ENCODE peak calls at places on chromosomes 2 and 18, in seven cellular contexts. S is HCT116; O is left ventricle myocardium inferior; U is kidney epithelial cell; B is testis; T is CD8-positive, alpha-beta memory T cell; N is colonic mucosa. F is an unnamed sample. For H3K27me3 and H3K36me3, the result is how much of the 10 kb centered on the place peaks cover.

GRCh38 chr2:181553244-181553643 is 96.1 kb downstream of the ITGA4 start:
- DNase-seq in O (no peak), B (no peak), N (no peak), S (no peak), T (no peak), U (no peak), F (no peak)

GRCh38 chr2:167293172-167293781 is 405.0 kb downstream of the XIRP2 start:
- DNase-seq in B (peak), U (no peak), N (peak), T (no peak), O (no peak), S (no peak), F (no peak)

GRCh38 chr2:40844353-40845277 is 392.7 kb upstream of the SLC8A1 start:
- DNase-seq in O (no peak), N (no peak), U (no peak), S (no peak), B (no peak), T (no peak), F (peak)

GRCh38 chr2:197706839-197707207 is 1.7 kb downstream of the MARS2 start:
- DNase-seq in B (no peak), N (no peak), O (no peak), U (no peak), S (no peak), T (no peak), F (no peak)

GRCh38 chr2:74333175-74333574 is 10.0 kb downstream of the SLC4A5 start:
- DNase-seq in N (peak), T (no peak), U (no peak), S (peak), O (no peak), B (peak), F (peak)

GRCh38 chr2:20578895-20579825 is 71.7 kb downstream of the HS1BP3 start:
- DNase-seq in S (peak), B (peak), U (peak), O (peak), N (peak), T (no peak), F (no peak)

GRCh38 chr18:50944245-50944917 is 23.5 kb upstream of the ELAC1 start:
- DNase-seq in T (no peak), B (no peak), O (no peak), N (no peak), U (no peak), S (no peak), F (no peak)

GRCh38 chr2:176388886-176389285 is 119.6 kb downstream of the MTX2 start:
- DNase-seq in O (no peak), T (no peak), B (no peak), U (no peak), N (no peak), S (no peak), F (no peak)

GRCh38 chr18:6884944-6885343 is 155.4 kb downstream of the ARHGAP28 start:
- DNase-seq in S (no peak), N (no peak), U (no peak), O (no peak), B (no peak), T (no peak), F (no peak)

GRCh38 chr2:8028036-8028435 is 653.8 kb upstream of the ID2 start:
- DNase-seq in T (no peak), S (no peak), U (no peak), O (no peak), N (no peak), B (no peak), F (no peak)

GRCh38 chr2:235366390-235366789 is 127.5 kb upstream of the AGAP1 start:
- DNase-seq in O (no peak), U (no peak), T (no peak), B (no peak), S (no peak), N (no peak), F (no peak)

GRCh38 chr2:25078171-25079049 is 36.5 kb downstream of the EFR3B start:
- DNase-seq in B (no peak), U (peak), N (no peak), T (no peak), O (no peak), S (peak), F (no peak)

GRCh38 chr2:216632952-216633615 is at the start of gene IGFBP2:
- DNase-seq in B (peak), N (peak), T (no peak), S (peak), U (no peak), O (peak), F (peak)

GRCh38 chr2:217220228-217221013 is 360.6 kb upstream of the TNP1 start:
- DNase-seq in B (peak), O (no peak), T (no peak), S (no peak), U (no peak), N (no peak), F (no peak)

GRCh38 chr18:58831610-58832009 is 33.1 kb upstream of the ZNF532 start:
- DNase-seq in U (no peak), T (no peak), B (no peak), S (no peak), O (no peak), N (no peak), F (no peak)

GRCh38 chr2:202036601-202037037 is 3.0 kb downstream of the FZD7 start:
- DNase-seq in S (no peak), B (no peak), N (no peak), O (no peak), U (no peak), T (no peak), F (peak)

GRCh38 chr2:202035089-202035940 is 1.7 kb downstream of the FZD7 start:
- DNase-seq in T (no peak), N (peak), S (no peak), B (peak), O (peak), U (no peak), F (peak)

GRCh38 chr2:202037086-202037485 is 3.4 kb downstream of the FZD7 start:
- DNase-seq in O (no peak), B (no peak), N (no peak), S (no peak), T (no peak), U (no peak), F (no peak)

GRCh38 chr2:202034249-202035088 is 814 bp downstream of the FZD7 start:
- DNase-seq in S (no peak), T (no peak), O (peak), U (no peak), N (peak), B (peak), F (peak)

DNA sequence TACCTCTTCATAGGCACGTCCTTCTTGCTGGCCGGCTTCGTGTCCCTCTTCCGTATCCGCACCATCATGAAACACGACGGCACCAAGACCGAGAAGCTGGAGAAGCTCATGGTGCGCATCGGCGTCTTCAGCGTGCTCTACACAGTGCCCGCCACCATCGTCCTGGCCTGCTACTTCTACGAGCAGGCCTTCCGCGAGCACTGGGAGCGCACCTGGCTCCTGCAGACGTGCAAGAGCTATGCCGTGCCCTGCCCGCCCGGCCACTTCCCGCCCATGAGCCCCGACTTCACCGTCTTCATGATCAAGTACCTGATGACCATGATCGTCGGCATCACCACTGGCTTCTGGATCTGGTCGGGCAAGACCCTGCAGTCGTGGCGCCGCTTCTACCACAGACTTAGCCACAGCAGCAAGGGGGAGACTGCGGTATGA is 2.3 kb downstream of the FZD7 start:
- DNase-seq in S (no peak), B (no peak), N (no peak), U (no peak), T (no peak), O (no peak), F (no peak)
- H3K4me3 ChIP-seq in S (no peak), B (peak), N (peak), U (peak), T (no peak), O (peak), F (peak)

DNA sequence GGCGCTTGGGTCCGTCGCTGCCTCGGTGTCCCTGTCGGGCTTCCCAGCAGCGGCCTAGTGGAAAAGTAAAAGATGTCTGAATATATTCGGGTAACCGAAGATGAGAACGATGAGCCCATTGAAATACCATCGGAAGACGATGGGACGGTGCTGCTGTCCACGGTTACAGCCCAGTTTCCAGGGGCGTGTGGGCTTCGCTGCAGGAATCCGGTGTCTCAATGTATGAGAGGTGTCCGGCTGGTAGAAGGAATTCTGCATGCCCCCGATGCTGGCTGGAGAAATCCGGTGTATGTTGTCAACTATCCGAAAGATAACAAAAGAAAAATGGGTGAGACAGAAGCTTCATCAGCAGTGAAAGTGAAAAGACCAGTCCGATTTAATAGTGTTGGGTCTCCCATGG is 8.0 kb downstream of the HES6 start:
- DNase-seq in N (no peak), U (no peak), B (no peak), S (no peak), O (no peak), T (no peak), F (peak)
- H3K27me3 ChIP-seq in N (under half), U (under half), B (under half), S (under half), O (under half), T (under half), F (under half)

GRCh38 chr2:66171530-66171929 is 263.4 kb upstream of the MEIS1 start:
- DNase-seq in T (no peak), S (no peak), N (no peak), U (no peak), O (no peak), B (peak), F (no peak)
- H3K36me3 ChIP-seq in T (under half), S (under half), N (under half), U (under half), O (under half), B (under half), F (under half)

GRCh38 chr18:45838302-45839070 is 13.0 kb downstream of the SIGLEC15 start:
- DNase-seq in U (no peak), O (no peak), S (no peak), N (no peak), T (no peak), B (no peak), F (no peak)
- H3K4me3 ChIP-seq in U (no peak), O (peak), S (no peak), N (peak), T (no peak), B (peak), F (no peak)

GRCh38 chr2:222313816-222314215 is 15.0 kb upstream of the PAX3 start:
- DNase-seq in U (no peak), S (no peak), N (no peak), T (no peak), B (no peak), O (no peak), F (no peak)

GRCh38 chr2:222311978-222312738 is 13.4 kb upstream of the PAX3 start:
- DNase-seq in S (no peak), T (no peak), N (no peak), O (no peak), U (no peak), B (no peak), F (peak)

GRCh38 chr2:222318026-222318711 is 19.4 kb upstream of the PAX3 start:
- DNase-seq in T (no peak), O (peak), B (peak), U (peak), N (peak), S (peak), F (peak)

GRCh38 chr2:222318712-222319575 is 20.1 kb upstream of the PAX3 start:
- DNase-seq in U (no peak), N (peak), O (peak), B (peak), S (no peak), T (no peak), F (peak)

GRCh38 chr2:222315443-222316121 is 16.8 kb upstream of the PAX3 start:
- DNase-seq in T (no peak), O (no peak), U (no peak), N (no peak), S (no peak), B (no peak), F (peak)
- H3K27me3 ChIP-seq in T (under half), O (half or more), U (under half), N (under half), S (under half), B (under half), F (half or more)

GRCh38 chr2:239963646-239964205 is 61.4 kb downstream of the NDUFA10 start:
- DNase-seq in U (no peak), N (no peak), S (no peak), T (no peak), O (no peak), B (no peak), F (no peak)

GRCh38 chr2:239966029-239966847 is 58.9 kb downstream of the NDUFA10 start:
- DNase-seq in S (no peak), N (no peak), T (no peak), U (no peak), O (peak), B (peak), F (no peak)

GRCh38 chr2:239965318-239965717 is 59.8 kb downstream of the NDUFA10 start:
- DNase-seq in N (no peak), B (no peak), U (no peak), S (no peak), O (no peak), T (no peak), F (peak)

GRCh38 chr2:239962890-239963591 is 62.1 kb downstream of the NDUFA10 start:
- DNase-seq in O (no peak), T (no peak), S (no peak), N (no peak), U (no peak), B (no peak), F (no peak)

DNA sequence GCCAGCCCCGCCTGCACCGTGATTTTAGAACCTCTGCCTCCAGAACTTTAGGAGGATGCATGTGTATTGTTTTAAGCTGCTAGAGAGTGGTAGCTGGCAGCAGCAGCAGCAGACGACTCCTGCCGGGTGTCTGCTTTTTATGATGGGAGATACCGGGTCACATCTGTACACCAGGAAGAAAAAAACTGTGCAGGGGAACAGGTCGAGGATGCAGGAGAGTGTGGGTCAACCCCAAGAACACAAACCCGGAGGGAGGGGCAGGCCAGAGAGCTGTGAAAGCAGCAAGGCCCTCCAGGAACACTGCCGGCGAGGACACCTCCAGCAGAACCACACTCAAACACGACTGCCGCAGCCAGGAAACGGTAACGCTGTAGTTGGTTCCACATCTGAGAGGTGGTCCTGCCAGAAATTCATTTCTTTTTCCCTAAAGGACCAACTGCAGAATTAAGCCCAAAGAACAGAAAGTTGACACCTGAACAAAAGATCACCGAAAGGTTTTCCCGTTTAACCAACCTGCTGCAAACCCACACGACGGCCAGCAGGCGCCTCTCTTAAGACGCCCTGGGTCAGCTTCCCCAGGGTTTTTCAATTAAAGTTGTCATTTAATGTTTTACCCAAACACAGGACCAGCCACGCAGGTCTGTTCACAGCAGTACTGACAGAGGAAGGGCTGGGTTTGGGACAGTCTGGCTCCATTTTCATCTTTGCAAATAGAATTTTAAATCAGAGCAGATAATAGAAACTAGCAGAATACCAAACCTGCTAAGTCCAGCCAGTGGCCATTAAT is 60.5 kb downstream of the NDUFA10 start:
- DNase-seq in N (no peak), S (no peak), U (no peak), O (no peak), T (no peak), B (no peak), F (peak)
- H3K36me3 ChIP-seq in N (under half), S (under half), U (under half), O (half or more), T (under half), B (under half), F (under half)

GRCh38 chr2:230010501-230010900 is 58.2 kb downstream of the SLC16A14 start:
- DNase-seq in B (no peak), T (no peak), O (no peak), U (no peak), S (no peak), N (no peak), F (no peak)

GRCh38 chr2:230011617-230012016 is 57.1 kb downstream of the SLC16A14 start:
- DNase-seq in N (no peak), U (no peak), T (no peak), O (no peak), S (no peak), B (no peak), F (no peak)

GRCh38 chr2:230008708-230009066 is 60.0 kb downstream of the SLC16A14 start:
- DNase-seq in U (no peak), S (no peak), N (no peak), T (no peak), B (no peak), O (no peak), F (no peak)

GRCh38 chr2:230012242-230012884 is 56.4 kb downstream of the SLC16A14 start:
- DNase-seq in U (no peak), S (no peak), N (no peak), B (no peak), T (no peak), O (no peak), F (no peak)

DNA sequence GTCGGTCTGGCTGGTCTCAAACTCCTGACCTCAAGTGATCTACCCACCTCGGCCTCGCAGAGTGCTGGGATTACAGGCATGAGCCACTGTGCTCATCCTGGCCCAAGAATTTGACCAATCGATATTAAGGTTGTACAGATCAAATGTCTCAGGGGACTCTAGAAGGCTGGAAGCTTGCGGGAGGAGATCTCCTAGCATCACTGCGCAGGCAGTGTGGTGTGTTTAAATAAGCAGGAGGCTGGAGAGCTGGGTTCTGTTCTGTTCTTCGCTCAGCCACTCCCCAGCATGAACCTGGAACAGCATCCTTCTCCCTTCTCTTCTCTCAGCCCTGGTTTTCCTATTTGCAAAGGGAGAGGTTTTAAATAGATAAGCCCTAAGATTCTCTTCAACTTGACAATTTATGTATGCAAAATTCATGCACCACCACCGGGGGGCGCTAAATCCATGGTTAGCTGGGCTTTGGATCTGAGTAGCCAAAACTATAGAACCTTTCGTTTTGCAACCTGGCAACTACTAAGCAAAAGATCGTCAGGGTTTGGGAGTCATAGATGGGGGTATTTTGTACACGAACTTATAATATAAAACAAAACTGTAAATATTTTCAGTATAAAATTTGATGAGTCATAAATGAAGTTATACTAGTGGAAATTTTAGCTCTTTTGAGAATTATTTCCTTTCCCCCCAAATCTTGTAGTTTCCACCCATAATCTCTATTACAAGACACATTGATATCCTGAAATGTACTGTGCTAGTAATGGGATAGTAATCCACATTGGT is 60.6 kb downstream of the SLC16A14 start:
- DNase-seq in S (peak), O (peak), N (peak), T (peak), B (peak), U (peak), F (peak)
- H3K4me3 ChIP-seq in S (no peak), O (peak), N (no peak), T (no peak), B (no peak), U (no peak), F (no peak)

DNA sequence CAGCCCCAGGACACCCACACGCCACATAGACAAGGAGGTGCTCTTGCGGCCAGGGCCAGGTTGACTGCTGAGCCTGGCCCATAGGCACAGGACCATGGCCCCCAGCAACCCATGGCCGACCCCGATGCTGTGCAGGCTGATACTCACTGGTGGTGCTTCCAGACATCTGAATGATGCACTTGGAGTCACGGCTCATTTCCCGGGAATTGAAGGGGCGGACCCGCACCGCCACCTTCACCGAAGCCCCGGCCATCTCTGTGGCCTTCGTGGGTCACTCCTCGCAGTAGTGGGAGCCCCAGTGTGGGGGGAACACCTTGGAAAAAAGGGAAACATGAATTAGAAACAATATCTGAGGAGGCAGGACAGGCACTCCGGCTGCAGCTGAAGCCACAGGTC is 22.5 kb downstream of the KIF1A start:
- DNase-seq in T (no peak), N (no peak), U (no peak), B (no peak), O (peak), S (no peak), F (no peak)
- H3K27me3 ChIP-seq in T (under half), N (under half), U (under half), B (under half), O (half or more), S (under half), F (under half)